ENCODE peak calls at places on chromosomes 6 and 20, in six cellular contexts. P is GM12892, I is GM12878, D is HepG2, A is H1, T is K562. W is an unnamed sample.

GRCh38 chr6:21616005-21616404 is 22.5 kb downstream of the SOX4 start:
- DNase-seq in P (no peak), I (no peak), D (no peak), A (no peak), T (no peak), W (no peak)

GRCh38 chr6:69622924-69623323 is 173.9 kb downstream of the LMBRD1 start:
- DNase-seq in P (no peak), I (no peak), D (no peak), A (no peak), T (no peak), W (no peak)

GRCh38 chr6:148183776-148184175 is 158.9 kb upstream of the SASH1 start:
- DNase-seq in P (no peak), I (no peak), D (no peak), A (no peak), T (no peak), W (no peak)

GRCh38 chr6:53611342-53611741 is 54.2 kb downstream of the KLHL31 start:
- DNase-seq in P (no peak), I (no peak), D (no peak), A (no peak), T (no peak), W (no peak)

GRCh38 chr6:35911871-35912653 is 8.8 kb downstream of the SRPK1 start:
- DNase-seq in P (no peak), I (no peak), D (no peak), A (no peak), T (no peak), W (no peak)

GRCh38 chr6:97524846-97525245 is 241.8 kb upstream of the MMS22L start:
- DNase-seq in P (no peak), I (no peak), D (no peak), A (peak), T (no peak), W (no peak)

GRCh38 chr20:43532416-43533055 is 25.0 kb downstream of the L3MBTL1 start:
- DNase-seq in P (no peak), I (no peak), D (no peak), A (no peak), T (no peak), W (no peak)

GRCh38 chr6:46190889-46191288 is 20.1 kb upstream of the ENPP5 start:
- DNase-seq in P (no peak), I (no peak), D (no peak), A (no peak), T (no peak), W (no peak)

GRCh38 chr6:36460916-36461315 is 18.1 kb downstream of the KCTD20 start:
- DNase-seq in P (no peak), I (no peak), D (no peak), A (no peak), T (no peak), W (no peak)

GRCh38 chr6:99810942-99811633 is 182.9 kb downstream of the MCHR2 start:
- DNase-seq in P (no peak), I (no peak), D (no peak), A (no peak), T (no peak), W (no peak)

GRCh38 chr6:7974932-7975763 is 64.6 kb upstream of the TXNDC5 start:
- DNase-seq in P (no peak), I (no peak), D (peak), A (no peak), T (peak), W (no peak)

GRCh38 chr20:53750827-53751393 is 157.3 kb upstream of the ZNF217 start:
- DNase-seq in P (no peak), I (peak), D (no peak), A (no peak), T (peak), W (no peak)

GRCh38 chr6:57267586-57268293 is 45.6 kb upstream of the RAB23 start:
- DNase-seq in P (no peak), I (peak), D (peak), A (peak), T (peak), W (no peak)

GRCh38 chr20:63017826-63018411 is 11.2 kb upstream of the BHLHE23 start:
- DNase-seq in P (no peak), I (no peak), D (no peak), A (no peak), T (no peak), W (no peak)

GRCh38 chr20:62336329-62336728 is 30.8 kb downstream of the LAMA5 start:
- DNase-seq in P (no peak), I (no peak), D (no peak), A (no peak), T (no peak), W (no peak)

GRCh38 chr20:49712918-49713778 is 530 bp downstream of the B4GALT5 start:
- DNase-seq in P (no peak), I (no peak), D (no peak), A (peak), T (peak), W (no peak)

GRCh38 chr20:46694484-46694883 is 5.2 kb upstream of the TP53RK start:
- DNase-seq in P (no peak), I (peak), D (no peak), A (no peak), T (peak), W (no peak)

GRCh38 chr6:56475736-56476457 is 166.8 kb downstream of the DST start:
- DNase-seq in P (no peak), I (no peak), D (peak), A (no peak), T (peak), W (no peak)

GRCh38 chr6:56875523-56875922 is 79.4 kb upstream of the BEND6 start:
- DNase-seq in P (no peak), I (no peak), D (no peak), A (no peak), T (no peak), W (no peak)

GRCh38 chr6:2732503-2733089 is 18.1 kb downstream of the MYLK4 start:
- DNase-seq in P (no peak), I (no peak), D (no peak), A (no peak), T (no peak), W (no peak)
- TF ChIP-seq POLR2AphosphoS5 in P (no peak), I (no peak), D (no peak), A (no peak), T (no peak), W (no peak)

GRCh38 chr6:78363688-78364087 is 503.7 kb upstream of the IRAK1BP1 start:
- DNase-seq in P (no peak), I (no peak), D (no peak), A (no peak), T (no peak), W (no peak)
- TF ChIP-seq TAF1 in P (no peak), I (no peak), D (no peak), A (no peak), T (no peak), W (no peak)

GRCh38 chr6:40997256-40997957 is 41.6 kb downstream of the UNC5CL start:
- DNase-seq in P (no peak), I (no peak), D (peak), A (peak), T (peak), W (no peak)
- TF ChIP-seq POLR2AphosphoS5 in P (no peak), I (no peak), D (no peak), A (no peak), T (no peak), W (no peak)

GRCh38 chr6:133567656-133568055 is 321.3 kb upstream of the TCF21 start:
- DNase-seq in P (no peak), I (no peak), D (no peak), A (no peak), T (no peak), W (no peak)

GRCh38 chr6:133568970-133569889 is 319.7 kb upstream of the TCF21 start:
- DNase-seq in P (no peak), I (no peak), D (peak), A (no peak), T (peak), W (no peak)

DNA sequence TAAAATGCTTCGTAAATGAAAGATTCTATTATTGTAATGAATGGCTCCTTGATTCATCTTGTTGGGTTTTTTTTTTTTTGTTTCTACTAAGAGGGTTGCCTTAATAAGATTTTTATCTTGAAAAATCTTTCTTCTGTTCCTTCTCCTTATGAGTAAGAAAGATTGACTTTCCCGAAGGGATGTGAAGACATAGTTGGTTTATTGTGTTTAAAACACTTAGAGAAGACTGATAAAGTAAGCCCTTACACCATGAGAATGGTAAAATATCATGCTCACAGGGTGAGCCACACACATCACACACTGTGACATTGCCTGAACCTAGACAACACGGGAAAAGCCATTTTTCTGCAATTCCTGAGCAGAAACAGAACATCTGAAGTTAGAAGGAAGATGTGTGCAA is 317.2 kb upstream of the TCF21 start:
- DNase-seq in P (no peak), I (no peak), D (no peak), A (no peak), T (no peak), W (no peak)
- TF ChIP-seq TAF1 in P (no peak), I (no peak), D (no peak), A (no peak), T (no peak), W (no peak)

DNA sequence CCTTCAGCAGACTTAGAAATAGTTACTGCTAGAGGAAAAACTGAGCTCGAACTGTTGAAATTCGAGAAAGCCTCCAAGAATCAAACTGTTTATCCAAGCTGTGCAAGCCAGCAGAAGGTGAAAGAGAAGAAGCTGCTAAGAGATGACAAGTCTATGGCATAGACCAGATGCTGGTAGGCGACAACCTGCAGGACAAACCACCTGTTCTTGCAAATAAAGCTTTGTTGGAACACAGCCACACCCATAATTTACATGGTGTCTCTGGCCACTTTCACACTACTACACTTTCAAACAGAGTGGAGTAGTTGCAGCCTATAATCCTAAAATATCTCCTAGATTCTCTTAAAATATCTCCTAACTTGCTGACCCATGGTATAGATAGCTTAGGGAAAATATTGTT is 33.3 kb downstream of the TNFRSF21 start:
- DNase-seq in P (no peak), I (no peak), D (no peak), A (no peak), T (no peak), W (no peak)
- TF ChIP-seq POLR2AphosphoS5 in P (no peak), I (no peak), D (no peak), A (no peak), T (no peak), W (no peak)

GRCh38 chr20:4147319-4147718 is 132.0 kb upstream of the RNF24 start:
- DNase-seq in P (no peak), I (no peak), D (no peak), A (no peak), T (no peak), W (no peak)
- TF ChIP-seq TAF1 in P (no peak), I (no peak), D (no peak), A (no peak), T (no peak), W (no peak)

GRCh38 chr20:19964289-19965263 is 52.6 kb upstream of the NAA20 start:
- DNase-seq in P (no peak), I (no peak), D (peak), A (no peak), T (peak), W (no peak)
- TF ChIP-seq POLR2AphosphoS5 in P (no peak), I (no peak), D (no peak), A (no peak), T (no peak), W (no peak)

DNA sequence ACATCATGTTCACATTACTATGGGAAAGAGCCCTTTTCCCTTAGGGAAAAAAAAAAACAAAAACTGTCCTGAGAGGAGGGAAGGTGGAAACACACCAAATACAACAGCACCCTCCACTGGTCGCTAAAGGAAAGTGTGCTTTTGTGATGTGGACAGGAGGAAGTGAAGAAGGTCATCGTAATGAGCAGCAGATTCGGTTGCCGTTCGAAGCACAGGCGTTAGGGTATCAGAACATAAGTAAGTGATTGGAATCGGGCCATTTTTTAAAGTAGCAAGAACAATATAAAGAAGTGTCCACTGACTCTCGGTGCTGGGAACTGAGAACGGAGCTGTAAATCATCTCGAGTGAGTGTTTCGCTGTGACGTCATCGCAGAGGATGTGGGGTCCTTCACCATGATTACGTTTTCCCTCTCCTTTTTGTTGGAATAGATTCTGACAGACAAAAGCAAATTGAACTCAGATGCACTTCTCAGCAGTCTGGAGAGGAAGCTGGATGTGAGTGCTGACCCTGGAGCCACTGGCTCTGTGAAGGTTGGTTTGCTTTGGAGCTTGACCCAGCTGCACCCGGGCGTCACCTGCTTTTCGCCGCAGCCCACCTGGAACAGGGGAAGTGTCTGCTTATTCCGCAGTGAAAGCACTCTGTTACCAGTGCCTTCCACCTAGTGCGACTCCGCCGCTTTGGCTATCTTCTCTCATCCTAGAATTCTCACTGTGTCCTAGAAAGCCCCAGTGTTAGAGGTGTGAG is 203.6 kb upstream of the GMDS start:
- DNase-seq in P (no peak), I (no peak), D (peak), A (no peak), T (peak), W (peak)
- TF ChIP-seq TAF1 in P (no peak), I (no peak), D (no peak), A (no peak), T (no peak), W (no peak)

DNA sequence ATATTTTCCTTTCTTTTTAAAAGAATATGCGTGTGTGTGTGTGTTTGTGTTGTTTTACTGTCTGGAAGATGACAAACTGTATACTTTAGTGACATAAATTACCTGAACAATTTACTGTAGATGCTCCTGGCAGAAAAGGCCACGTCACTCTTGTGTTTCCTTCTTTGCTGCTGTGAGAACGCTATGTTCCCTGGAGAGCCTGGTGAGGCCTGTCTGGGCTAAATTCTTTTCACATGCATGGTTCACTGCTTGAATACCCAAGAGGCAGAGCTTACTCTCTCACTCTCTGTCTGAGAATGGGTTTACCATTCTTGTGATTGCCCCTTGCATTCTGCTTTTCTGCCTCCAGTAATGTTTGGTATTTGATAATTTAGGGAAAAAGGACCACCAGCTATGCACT is 64.3 kb downstream of the EDN1 start:
- DNase-seq in P (no peak), I (peak), D (no peak), A (no peak), T (no peak), W (no peak)
- TF ChIP-seq POLR2AphosphoS5 in P (no peak), I (no peak), D (no peak), A (no peak), T (no peak), W (no peak)

W was measured in GM12891.